ENCODE peak calls at places on chromosome 14, in four cellular contexts. Z, B, G and R are unnamed samples.

GRCh38 chr14:102916347-102917055 is 6.0 kb upstream of the AMN start:
- DNase-seq in Z (peak), G (no peak), B (no peak), R (no peak)

GRCh38 chr14:61183486-61183885 is 97.7 kb downstream of the TMEM30B start:
- DNase-seq in B (no peak), Z (no peak), G (no peak), R (no peak)

GRCh38 chr14:66070542-66071319 is 415.4 kb upstream of the CCDC196 start:
- DNase-seq in Z (no peak), B (no peak), G (no peak), R (peak)

GRCh38 chr14:60064491-60065072 is 27.1 kb upstream of the PCNX4 start:
- DNase-seq in B (no peak), G (peak), Z (no peak), R (no peak)

GRCh38 chr14:102593841-102594170 is 1.4 kb downstream of the RCOR1 start:
- DNase-seq in B (no peak), Z (no peak), G (peak), R (no peak)

GRCh38 chr14:61607570-61608244 is 87.6 kb upstream of the HIF1A start:
- DNase-seq in B (no peak), Z (no peak), G (no peak), R (no peak)

GRCh38 chr14:65238456-65238855 is 136.1 kb upstream of the MAX start:
- DNase-seq in Z (no peak), G (peak), B (no peak), R (no peak)

GRCh38 chr14:93286212-93286890 is 46.5 kb downstream of the BTBD7 start:
- DNase-seq in B (no peak), Z (no peak), G (no peak), R (no peak)

GRCh38 chr14:23056257-23056955 is 914 bp downstream of the CDH24 start:
- DNase-seq in B (peak), Z (peak), G (peak), R (peak)

GRCh38 chr14:22776215-22776614 is 9.7 kb downstream of the OXA1L start:
- DNase-seq in Z (no peak), B (no peak), G (no peak), R (no peak)

GRCh38 chr14:75392686-75393641 is 34.9 kb upstream of the JDP2 start:
- DNase-seq in Z (no peak), B (no peak), G (no peak), R (no peak)

GRCh38 chr14:105346200-105346533 is 31.6 kb downstream of the PACS2 start:
- DNase-seq in G (no peak), Z (no peak), B (no peak), R (no peak)

GRCh38 chr14:89575386-89576061 is 158.5 kb upstream of the FOXN3 start:
- DNase-seq in G (no peak), B (no peak), Z (no peak), R (no peak)

GRCh38 chr14:20907214-20907613 is 16.0 kb downstream of the RNASE3 start:
- DNase-seq in B (no peak), Z (no peak), G (no peak), R (no peak)

GRCh38 chr14:33707751-33708150 is 243.1 kb downstream of the EGLN3 start:
- DNase-seq in G (no peak), B (no peak), Z (no peak), R (no peak)

GRCh38 chr14:90023176-90023896 is 38.5 kb upstream of the KCNK13 start:
- DNase-seq in Z (no peak), B (no peak), G (no peak), R (no peak)

GRCh38 chr14:90140956-90141316 is 79.1 kb downstream of the KCNK13 start:
- DNase-seq in Z (no peak), B (no peak), G (peak), R (no peak)

GRCh38 chr14:101972126-101972785 is 7.9 kb downstream of the DYNC1H1 start:
- DNase-seq in Z (peak), B (peak), G (peak), R (no peak)

GRCh38 chr14:29016050-29016900 is 249.7 kb downstream of the FOXG1 start:
- DNase-seq in B (no peak), G (peak), Z (no peak), R (no peak)

DNA sequence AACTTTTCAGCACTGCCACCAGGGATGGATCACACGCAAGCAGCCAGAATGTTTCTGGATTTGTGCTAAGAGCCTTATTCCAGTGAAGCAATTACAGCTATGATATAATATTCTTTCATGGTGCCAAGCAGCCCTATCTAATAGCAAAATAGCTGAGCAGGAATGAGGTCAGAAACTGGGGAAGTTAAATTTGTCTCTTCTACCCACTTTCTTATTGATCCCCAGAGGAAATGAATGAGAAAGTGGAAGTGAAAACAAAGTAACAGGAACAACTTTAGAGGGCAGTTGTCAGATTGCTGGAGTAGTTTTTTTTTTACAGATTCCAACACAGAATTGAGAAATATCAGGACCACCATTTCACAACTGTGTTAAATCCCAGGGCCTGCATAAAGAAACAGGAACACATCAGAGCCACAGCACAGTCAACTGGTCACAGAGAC is 44.8 kb downstream of the GCH1 start:
- DNase-seq in B (no peak), G (no peak), Z (no peak), R (no peak)
- TF ChIP-seq CTCF in B (no peak), G (no peak), Z (no peak), R (no peak)

GRCh38 chr14:51244591-51244990 is 4.5 kb downstream of the TMX1 start:
- DNase-seq in G (no peak), B (no peak), Z (no peak), R (no peak)

GRCh38 chr14:51242545-51243490 is 2.8 kb downstream of the TMX1 start:
- DNase-seq in G (no peak), Z (no peak), B (no peak), R (no peak)

GRCh38 chr14:51240804-51241380 is 845 bp downstream of the TMX1 start:
- DNase-seq in G (no peak), B (no peak), Z (no peak), R (no peak)

GRCh38 chr14:51236314-51236713 is 3.7 kb upstream of the TMX1 start:
- DNase-seq in G (no peak), Z (no peak), B (no peak), R (no peak)

DNA sequence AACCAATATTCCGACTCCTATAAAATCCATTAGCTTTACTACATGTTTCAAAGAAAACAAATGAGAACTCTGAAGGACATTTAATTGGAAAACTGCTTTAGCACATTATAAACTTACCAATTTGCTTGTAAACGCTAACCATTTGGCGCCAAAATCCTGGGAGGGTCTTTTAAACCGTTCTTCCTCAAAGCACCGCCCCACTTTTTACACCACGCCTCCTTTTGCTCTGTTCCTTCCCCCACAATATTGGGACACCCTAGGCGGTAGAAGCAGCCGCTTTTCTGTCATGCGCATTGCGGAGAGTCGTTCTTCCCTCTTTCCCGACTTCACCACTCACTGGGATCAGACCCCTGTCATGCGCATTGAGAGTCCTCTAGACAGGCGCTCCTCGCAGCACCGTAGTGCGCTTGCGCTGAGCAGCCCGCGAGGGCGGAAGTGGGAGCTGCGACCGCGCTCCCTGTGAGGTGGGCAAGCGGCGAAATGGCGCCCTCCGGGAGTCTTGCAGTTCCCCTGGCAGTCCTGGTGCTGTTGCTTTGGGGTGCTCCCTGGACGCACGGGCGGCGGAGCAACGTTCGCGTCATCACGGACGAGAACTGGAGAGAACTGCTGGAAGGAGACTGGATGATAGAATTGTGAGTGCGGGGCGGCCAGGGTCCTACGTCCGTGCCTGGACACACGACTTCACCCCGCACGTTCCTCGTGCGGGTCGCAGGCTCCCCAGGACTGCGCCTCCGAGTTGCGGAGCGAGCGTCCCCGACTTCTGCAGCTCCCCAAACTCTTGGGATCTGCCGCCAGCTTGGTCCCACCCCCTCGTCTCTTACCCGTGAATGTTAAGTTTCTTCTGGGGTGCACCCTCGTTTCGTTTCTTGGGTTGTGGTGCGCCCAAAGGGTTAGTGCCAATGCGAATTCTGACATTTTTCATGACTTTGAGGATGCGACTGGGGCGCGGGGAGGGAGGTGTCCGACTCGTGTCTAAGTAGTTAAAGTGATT is at the start of gene TMX1:
- DNase-seq in Z (peak), B (peak), G (peak), R (peak)
- TF ChIP-seq CTCF in Z (peak), B (peak), G (peak), R (no peak)

GRCh38 chr14:68716698-68717097 is 76.2 kb downstream of the ZFP36L1 start:
- DNase-seq in Z (no peak), G (no peak), B (no peak), R (no peak)

GRCh38 chr14:68718033-68718725 is 74.7 kb downstream of the ZFP36L1 start:
- DNase-seq in Z (no peak), B (no peak), G (no peak), R (no peak)

GRCh38 chr14:68713782-68714181 is 79.1 kb downstream of the ZFP36L1 start:
- DNase-seq in Z (no peak), B (no peak), G (no peak), R (no peak)

GRCh38 chr14:68712703-68713370 is 80.0 kb downstream of the ZFP36L1 start:
- DNase-seq in B (no peak), G (no peak), Z (no peak), R (no peak)

GRCh38 chr14:68715032-68715924 is 77.6 kb downstream of the ZFP36L1 start:
- DNase-seq in B (no peak), Z (no peak), G (no peak), R (no peak)
- TF ChIP-seq CTCF in B (no peak), Z (no peak), G (no peak), R (no peak)

GRCh38 chr14:100056964-100057817 is 8.0 kb upstream of the EVL start:
- DNase-seq in B (no peak), Z (no peak), G (peak), R (no peak)
- TF ChIP-seq CTCF in B (peak), Z (peak), G (peak), R (peak)